ENCODE peak calls at places on chromosomes 1 and 21, in nine cellular contexts. M is body of pancreas; T is MM.1S; Q is colonic mucosa; Y is GM10248; I is nephron progenitor cell; H is CD8-positive, alpha-beta T cell; W is activated B cell treated with CpG ODN at 0.5 μM for 24 hours; O is cardiac fibroblast. L is an unnamed sample.

GRCh38 chr1:198679535-198680173 is 40.8 kb downstream of the PTPRC start:
- DNase-seq in M (no peak), Q (no peak), H (peak; percentile 19), T (no peak), W (no peak), Y (no peak), I (no peak), O (no peak), L (no peak)

GRCh38 chr1:33735624-33736023 is 128.3 kb upstream of the HMGB4 start:
- DNase-seq in O (peak; percentile 10), I (no peak), Q (no peak), Y (no peak), T (no peak), W (no peak), M (no peak), H (no peak), L (no peak)

GRCh38 chr1:168135982-168136708 is 585 bp downstream of the GPR161 start:
- DNase-seq in M (peak; percentile 43), H (no peak), W (peak; percentile 24), O (peak; percentile 43), I (peak; percentile 61), T (no peak), Y (no peak), Q (peak; percentile 64), L (no peak)

GRCh38 chr1:91924146-91924545 is 25.1 kb upstream of the BRDT start:
- DNase-seq in Y (no peak), Q (no peak), T (no peak), H (no peak), I (no peak), M (no peak), W (no peak), O (peak; percentile 61), L (no peak)

GRCh38 chr1:164682570-164682969 is 123.6 kb downstream of the PBX1 start:
- DNase-seq in M (no peak), Y (no peak), W (no peak), T (no peak), Q (no peak), O (no peak), H (no peak), I (no peak), L (no peak)

GRCh38 chr1:205976036-205976435 is 27.2 kb downstream of the RAB7B start:
- DNase-seq in I (no peak), Y (no peak), O (no peak), Q (no peak), T (no peak), H (no peak), M (no peak), W (no peak), L (no peak)

GRCh38 chr1:25748531-25749205 is 51.3 kb upstream of the SELENON start:
- DNase-seq in W (no peak), O (no peak), M (no peak), T (no peak), Y (no peak), I (no peak), H (no peak), Q (no peak), L (no peak)

GRCh38 chr1:210248341-210248740 is 15.7 kb downstream of the SERTAD4 start:
- DNase-seq in O (peak; percentile 12), Y (no peak), H (no peak), Q (no peak), T (no peak), M (no peak), W (no peak), I (no peak), L (no peak)

GRCh38 chr1:248818505-248819374 is 7.0 kb downstream of the SH3BP5L start:
- DNase-seq in W (no peak), I (no peak), Q (peak; percentile 15), H (no peak), T (no peak), Y (no peak), O (no peak), M (no peak), L (peak; percentile 52)

GRCh38 chr1:197850042-197850441 is 52.4 kb upstream of the C1orf53 start:
- DNase-seq in H (no peak), O (no peak), M (no peak), I (no peak), T (no peak), W (no peak), Y (no peak), Q (no peak), L (no peak)

GRCh38 chr1:78540056-78540455 is 49.3 kb downstream of the PTGFR start:
- DNase-seq in I (no peak), M (no peak), O (no peak), Y (no peak), T (no peak), W (no peak), H (no peak), Q (no peak), L (no peak)

GRCh38 chr1:1779691-1780597 is 1.7 kb upstream of the NADK start:
- DNase-seq in Y (peak; percentile 82), H (peak; percentile 31), Q (peak; percentile 86), O (peak; percentile 82), M (peak; percentile 81), W (peak; percentile 52), I (no peak), T (peak; percentile 92), L (no peak)

GRCh38 chr1:231690072-231690471 is 63.5 kb downstream of the DISC1 start:
- DNase-seq in M (peak; percentile 4), W (no peak), T (no peak), Y (no peak), H (no peak), O (no peak), Q (no peak), I (no peak), L (no peak)

GRCh38 chr1:235266967-235267366 is 61.0 kb downstream of the ARID4B start:
- DNase-seq in I (no peak), W (no peak), H (no peak), O (no peak), Y (no peak), M (no peak), T (no peak), Q (no peak), L (no peak)

GRCh38 chr1:21022279-21023040 is 154.2 kb downstream of the EIF4G3 start:
- DNase-seq in Q (peak; percentile 72), M (peak; percentile 93), O (peak; percentile 97), W (no peak), T (peak; percentile 90), H (no peak), Y (peak; percentile 75), I (no peak), L (no peak)

GRCh38 chr21:37631319-37632117 is 264.9 kb downstream of the DYRK1A start:
- DNase-seq in O (no peak), I (no peak), M (peak; percentile 74), T (peak; percentile 88), W (no peak), H (no peak), Q (no peak), Y (peak; percentile 41), L (no peak)

GRCh38 chr1:8409107-8409506 is 91.2 kb downstream of the SLC45A1 start:
- DNase-seq in Y (no peak), Q (no peak), H (no peak), I (peak; percentile 17), W (no peak), T (no peak), O (peak; percentile 82), M (peak; percentile 42), L (no peak)

GRCh38 chr1:8409666-8410065 is 91.8 kb downstream of the SLC45A1 start:
- DNase-seq in M (no peak), H (no peak), W (no peak), I (no peak), Q (no peak), Y (no peak), T (no peak), O (no peak), L (no peak)

GRCh38 chr1:8411803-8412182 is 93.9 kb downstream of the SLC45A1 start:
- DNase-seq in I (no peak), W (no peak), O (no peak), Q (no peak), H (no peak), Y (no peak), M (no peak), T (no peak), L (no peak)

GRCh38 chr1:8410791-8411190 is 92.9 kb downstream of the SLC45A1 start:
- DNase-seq in H (no peak), Y (no peak), M (no peak), Q (no peak), O (no peak), W (no peak), T (no peak), I (no peak), L (no peak)

GRCh38 chr1:8412183-8412831 is 94.4 kb downstream of the SLC45A1 start:
- DNase-seq in Q (no peak), Y (no peak), O (peak; percentile 93), M (no peak), H (no peak), T (no peak), I (no peak), W (no peak), L (no peak)
- TF ChIP-seq CTCF in Q (no peak), Y (no peak), O (peak; percentile 4), M (no peak), H (no peak), T (no peak), I (no peak), W (no peak), L (no peak)

DNA sequence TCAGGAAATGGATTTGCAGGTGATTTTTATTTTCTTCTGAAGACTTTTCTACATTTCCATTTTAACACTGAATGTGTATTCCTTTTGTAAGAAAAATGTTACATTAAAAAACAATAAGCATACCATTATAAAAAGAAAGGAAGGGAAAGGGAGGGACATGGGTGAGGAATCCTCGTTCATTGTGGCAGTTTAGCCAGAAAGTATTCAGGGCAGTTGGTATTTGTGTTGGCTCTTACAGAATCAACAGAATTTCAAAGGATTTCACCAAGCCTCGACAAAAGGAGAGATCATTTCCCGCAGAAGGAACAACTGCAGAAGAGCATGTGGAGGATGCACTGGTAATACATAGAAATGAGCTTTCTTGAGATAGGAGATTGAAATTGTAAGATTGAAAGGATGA is 35.0 kb downstream of the PLD5 start:
- DNase-seq in H (no peak), O (no peak), Q (no peak), Y (no peak), W (no peak), T (no peak), I (no peak), M (no peak), L (no peak)
- TF ChIP-seq CTCF in H (no peak), O (no peak), Q (no peak), Y (no peak), W (no peak), T (no peak), I (no peak), M (no peak), L (no peak)

DNA sequence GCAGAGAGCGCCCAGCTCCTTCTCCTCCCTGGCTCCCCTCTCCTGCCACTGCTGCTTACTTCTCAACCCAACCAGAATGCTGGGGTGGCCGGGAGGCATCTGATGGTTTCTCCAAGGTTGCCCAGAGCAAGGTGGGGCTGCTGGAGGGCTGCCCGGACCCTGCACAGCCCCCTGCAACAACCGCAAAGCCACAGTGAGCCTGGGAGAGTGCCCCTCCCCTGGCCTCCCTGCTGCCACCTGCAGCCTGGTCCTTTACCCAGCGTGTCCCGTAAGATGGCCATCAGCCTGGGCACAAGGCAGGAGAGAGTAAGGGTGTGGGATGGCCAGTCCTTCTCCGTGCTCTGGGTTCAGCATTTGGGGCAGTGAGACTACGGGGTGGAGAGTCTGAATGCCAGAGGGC is 17.0 kb downstream of the MX2 start:
- DNase-seq in T (no peak), Q (no peak), Y (no peak), H (no peak), W (no peak), I (no peak), O (no peak), M (no peak), L (no peak)
- TF ChIP-seq CTCF in T (peak; percentile 16), Q (no peak), Y (no peak), H (no peak), W (no peak), I (no peak), O (no peak), M (no peak), L (no peak)

GRCh38 chr1:203861379-203862184 is at the start of gene SNRPE:
- DNase-seq in I (peak; percentile 95), Q (peak; percentile 96), O (peak; percentile 99), H (peak; percentile 91), M (peak; percentile 97), Y (peak; percentile 96), T (peak; percentile 100), W (peak; percentile 92), L (peak; percentile 97)
- TF ChIP-seq CTCF in I (peak; percentile 96), Q (peak; percentile 92), O (peak; percentile 87), H (peak; percentile 91), M (peak; percentile 85), Y (peak; percentile 97), T (peak; percentile 92), W (no peak), L (peak; percentile 91)

L was measured in coronary artery.